ENCODE peak calls at places on chromosome 17, in six cellular contexts. Z is cardiac muscle cell, S is HCT116, U is psoas muscle, M is BJ, X is endodermal cell. Q is an unnamed sample.

GRCh38 chr17:15918261-15918660 is 26.7 kb upstream of the ADORA2B start:
- DNase-seq in M (no peak), U (no peak), X (no peak), Z (no peak), S (no peak), Q (no peak)

GRCh38 chr17:40813804-40814203 is 8.6 kb downstream of the KRT10 start:
- DNase-seq in Z (no peak), S (no peak), U (no peak), X (no peak), M (no peak), Q (no peak)

GRCh38 chr17:46916211-46916610 is 6.7 kb upstream of the GOSR2 start:
- DNase-seq in M (peak; percentile 8), X (no peak), U (no peak), S (no peak), Z (no peak), Q (no peak)

GRCh38 chr17:44914698-44915271 is 515 bp downstream of the GFAP start:
- DNase-seq in Z (no peak), U (no peak), X (peak; percentile 53), S (no peak), M (no peak), Q (no peak)

GRCh38 chr17:28744104-28744801 is 442 bp downstream of the TRAF4 start:
- DNase-seq in S (no peak), U (peak; percentile 47), M (no peak), Z (peak; percentile 69), X (peak; percentile 95), Q (no peak)

GRCh38 chr17:81665205-81666091 is 957 bp downstream of the OXLD1 start:
- DNase-seq in M (no peak), U (no peak), X (peak; percentile 70), Z (no peak), S (no peak), Q (no peak)

GRCh38 chr17:6497496-6498221 is 53.4 kb downstream of the PIMREG start:
- DNase-seq in S (no peak), Z (no peak), M (no peak), U (no peak), X (peak; percentile 84), Q (no peak)

GRCh38 chr17:73384926-73385325 is 73.1 kb upstream of the CDC42EP4 start:
- DNase-seq in Z (no peak), U (no peak), X (peak; percentile 45), S (no peak), M (no peak), Q (no peak)

GRCh38 chr17:57550671-57551315 is 194.3 kb downstream of the CCDC182 start:
- DNase-seq in Z (no peak), S (no peak), X (no peak), M (no peak), U (no peak), Q (no peak)

GRCh38 chr17:332558-333322 is 19.9 kb downstream of the RPH3AL start:
- DNase-seq in U (peak; percentile 70), S (no peak), M (peak; percentile 43), Z (no peak), X (peak; percentile 53), Q (peak; percentile 58)

GRCh38 chr17:60392845-60393702 is 1.1 kb upstream of the USP32 start:
- DNase-seq in S (peak; percentile 24), X (peak; percentile 60), U (peak; percentile 23), M (no peak), Z (peak; percentile 32), Q (no peak)

GRCh38 chr17:75477493-75477862 is 21.0 kb downstream of the TMEM94 start:
- DNase-seq in X (peak; percentile 28), M (no peak), U (no peak), S (no peak), Z (no peak), Q (no peak)

GRCh38 chr17:63843387-63844292 is 1.2 kb upstream of the SMARCD2 start:
- DNase-seq in S (peak; percentile 40), X (no peak), Z (no peak), U (peak; percentile 61), M (no peak), Q (no peak)

GRCh38 chr17:41785091-41785875 is 1.2 kb downstream of the JUP start:
- DNase-seq in M (no peak), X (peak; percentile 96), U (no peak), Z (peak; percentile 84), S (no peak), Q (no peak)

DNA sequence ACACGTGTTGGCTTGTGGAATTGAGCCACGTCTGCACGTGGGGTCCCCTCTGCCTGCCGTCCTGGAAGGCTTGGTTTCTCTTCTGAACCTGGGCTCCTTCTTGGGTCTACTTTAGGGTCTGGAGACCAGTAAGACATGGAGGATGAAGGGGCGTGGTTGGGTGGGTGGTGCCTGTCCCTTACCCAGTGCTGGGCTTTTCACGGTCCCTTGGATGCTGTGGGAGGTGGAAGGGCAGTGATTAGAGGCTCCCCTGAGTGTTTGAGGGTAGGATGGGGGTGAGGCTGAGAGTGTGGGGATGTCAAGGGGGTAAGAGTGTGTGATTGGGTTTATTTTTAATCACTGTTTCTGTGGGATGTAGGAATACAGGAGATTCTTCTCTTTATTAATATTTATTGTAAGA is 38.3 kb downstream of the MGAT5B start:
- DNase-seq in S (no peak), Z (no peak), M (no peak), U (no peak), X (no peak), Q (no peak)
- H3K27me3 ChIP-seq in S (no peaks in the 10 kb centered on the region), Z (no peaks in the 10 kb centered on the region), M (no peaks in the 10 kb centered on the region), U (peaks cover 5% of the 10 kb centered on the region), X (no peaks in the 10 kb centered on the region), Q (no peaks in the 10 kb centered on the region)

GRCh38 chr17:62628845-62629555 is 1.5 kb downstream of the MRC2 start:
- DNase-seq in Z (peak; percentile 64), M (no peak), S (no peak), U (peak; percentile 32), X (peak; percentile 83), Q (peak; percentile 80)

GRCh38 chr17:62630365-62631085 is 3.1 kb downstream of the MRC2 start:
- DNase-seq in M (no peak), S (no peak), U (no peak), Z (no peak), X (peak; percentile 53), Q (peak; percentile 65)

GRCh38 chr17:62627904-62628603 is 584 bp downstream of the MRC2 start:
- DNase-seq in S (no peak), X (no peak), U (peak; percentile 67), Z (peak; percentile 50), M (no peak), Q (no peak)

GRCh38 chr17:62631086-62631935 is 3.8 kb downstream of the MRC2 start:
- DNase-seq in U (no peak), X (peak; percentile 46), S (no peak), M (no peak), Z (no peak), Q (peak; percentile 57)

DNA sequence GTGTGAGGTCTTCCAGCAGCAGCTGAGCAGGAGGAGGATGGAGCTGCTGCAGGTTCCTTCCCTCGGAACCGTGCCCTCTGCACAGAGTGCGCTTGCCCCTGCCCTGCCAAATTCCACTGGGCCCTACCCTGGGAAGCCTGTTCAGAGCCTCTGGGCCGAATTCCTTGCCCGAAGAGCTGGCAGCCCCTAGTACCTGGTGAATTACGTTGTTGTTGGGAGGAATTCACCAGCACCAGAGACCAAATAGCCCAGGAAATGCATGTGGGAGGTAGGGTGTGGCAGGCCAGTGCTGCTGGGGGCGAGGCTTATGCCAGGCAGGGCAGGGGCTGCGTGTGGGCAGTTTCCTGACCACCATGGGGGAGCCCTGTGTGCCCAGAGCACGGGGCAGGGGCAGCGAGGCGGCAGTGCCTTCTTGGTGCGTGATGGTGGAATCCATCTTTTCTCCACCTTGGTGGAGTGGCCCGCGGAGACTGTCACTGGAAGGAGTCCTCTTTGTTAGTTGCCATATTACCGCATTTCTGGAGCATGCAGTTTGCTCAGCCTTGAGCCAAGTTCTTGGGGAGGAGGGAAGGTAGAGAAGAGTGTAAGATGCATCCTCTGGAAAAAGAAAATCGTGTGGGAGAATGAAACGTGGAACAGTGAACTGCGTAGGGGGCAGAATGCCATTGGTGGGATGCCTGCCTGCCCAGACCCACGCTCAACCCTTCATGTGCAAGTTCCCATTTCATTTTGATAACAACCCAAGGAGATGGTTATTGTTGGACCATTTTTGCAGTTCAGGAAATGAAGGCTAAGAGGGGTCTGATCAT is 2.3 kb downstream of the MRC2 start:
- DNase-seq in Z (no peak), X (peak; percentile 51), S (no peak), M (no peak), U (no peak), Q (peak; percentile 64)
- H3K27me3 ChIP-seq in Z (no peaks in the 10 kb centered on the region), X (no peaks in the 10 kb centered on the region), S (no peaks in the 10 kb centered on the region), M (no peaks in the 10 kb centered on the region), U (peaks cover 13% of the 10 kb centered on the region), Q (no peaks in the 10 kb centered on the region)

DNA sequence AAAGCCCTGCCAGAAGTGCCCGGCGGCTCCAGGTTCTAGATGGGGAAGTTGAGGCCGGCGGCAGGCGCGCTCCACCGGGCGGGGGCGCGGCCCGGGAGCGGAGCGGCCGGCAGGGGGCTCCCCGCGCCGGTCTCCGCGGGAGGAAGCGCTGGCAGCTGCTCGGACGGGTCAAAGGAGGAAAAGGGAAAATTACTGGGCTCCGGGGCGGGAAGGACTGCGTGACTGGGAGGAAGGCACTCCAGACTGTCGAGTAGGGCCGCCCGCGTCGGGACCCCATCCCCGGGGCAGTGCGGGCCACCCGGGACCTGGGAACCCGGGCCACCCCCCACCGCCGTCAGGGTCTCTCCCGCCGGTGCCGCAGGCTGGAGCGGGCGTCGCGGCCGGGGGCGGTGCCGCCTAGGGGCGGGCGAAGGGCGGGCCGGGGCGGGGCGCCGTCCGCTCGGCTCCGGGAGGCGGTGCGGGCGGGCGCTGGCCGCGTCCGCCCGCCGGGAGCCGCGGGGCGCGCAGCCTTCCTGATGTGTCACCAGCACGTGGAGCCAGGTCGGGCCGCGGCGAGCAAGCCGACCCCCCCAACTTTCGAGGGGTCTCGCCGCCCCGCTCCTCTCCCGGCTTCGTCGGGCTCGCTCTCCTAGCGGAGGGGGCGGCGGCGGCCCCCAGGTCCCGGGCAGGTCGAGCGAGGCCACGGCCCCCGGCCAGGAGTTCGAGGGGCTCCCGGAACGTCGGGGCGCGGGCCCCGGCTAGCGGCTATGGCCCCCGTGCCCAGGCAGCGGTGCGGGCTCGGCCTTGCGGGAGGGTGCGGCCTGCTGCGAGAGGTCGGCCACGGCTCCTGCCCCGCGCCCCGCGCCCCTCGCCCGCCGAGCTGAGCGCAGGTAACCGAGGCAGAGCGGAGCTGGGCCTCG is 167.5 kb downstream of the RAB11FIP4 start:
- DNase-seq in X (peak; percentile 92), M (no peak), U (peak; percentile 83), Z (peak; percentile 82), S (peak; percentile 42), Q (peak; percentile 88)
- H3K27me3 ChIP-seq in X (peaks cover 64% of the 10 kb centered on the region), M (no peaks in the 10 kb centered on the region), U (peaks cover 2% of the 10 kb centered on the region), Z (peaks cover 57% of the 10 kb centered on the region), S (no peaks in the 10 kb centered on the region), Q (no peaks in the 10 kb centered on the region)

GRCh38 chr17:79603771-79604170 is 7.1 kb downstream of the RBFOX3 start:
- DNase-seq in M (no peak), S (no peak), Z (no peak), X (no peak), U (no peak), Q (no peak)

GRCh38 chr17:79600071-79600470 is 10.8 kb downstream of the RBFOX3 start:
- DNase-seq in Z (no peak), U (no peak), S (no peak), M (no peak), X (no peak), Q (no peak)

GRCh38 chr17:79601604-79602420 is 9.0 kb downstream of the RBFOX3 start:
- DNase-seq in X (no peak), S (no peak), Z (no peak), M (no peak), U (no peak), Q (no peak)

GRCh38 chr17:79600613-79601221 is 10.1 kb downstream of the RBFOX3 start:
- DNase-seq in M (no peak), Z (no peak), S (no peak), U (no peak), X (peak; percentile 62), Q (no peak)

DNA sequence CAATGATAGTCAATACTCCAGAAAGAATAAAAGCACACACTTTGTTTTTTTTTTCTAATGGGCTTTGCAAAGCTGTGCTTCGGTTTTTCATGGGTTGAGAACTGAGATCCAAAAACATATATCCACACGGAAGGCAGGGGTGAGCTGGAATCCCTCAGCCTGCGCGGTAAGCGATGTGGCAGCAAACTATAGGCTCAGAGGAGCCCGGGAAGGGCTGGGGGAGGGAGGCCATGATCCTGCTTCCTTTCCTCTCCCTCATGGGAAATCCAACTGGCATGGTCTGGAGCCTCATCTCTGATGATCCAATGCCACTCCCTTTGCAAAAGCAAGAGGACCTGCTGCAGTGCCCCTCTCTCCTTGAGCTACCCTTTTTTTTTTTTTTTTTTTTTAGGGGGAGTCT is 8.2 kb downstream of the RBFOX3 start:
- DNase-seq in U (no peak), Z (no peak), S (no peak), M (no peak), X (no peak), Q (no peak)
- H3K27me3 ChIP-seq in U (peaks cover 41% of the 10 kb centered on the region), Z (peaks cover 87% of the 10 kb centered on the region), S (peaks cover 64% of the 10 kb centered on the region), M (peaks cover 4% of the 10 kb centered on the region), X (peaks cover 50% of the 10 kb centered on the region), Q (no peaks in the 10 kb centered on the region)